ENCODE peak calls at places on chromosomes 2 and 18, in seven cellular contexts. One of them, this sample, is unnamed.

GRCh38 chr2:15619938-15620337 is 28.3 kb downstream of the DDX1 start:
- DNase-seq in Calu3: no peak
- DNase-seq in glutamatergic neuron: no peak
- DNase-seq in right lobe of liver: no peak
- DNase-seq in gastrocnemius medialis: no peak
- DNase-seq in type B pancreatic cell: no peak
- DNase-seq in fibroblast of pulmonary artery: no peak
- DNase-seq in this sample: no peak

GRCh38 chr2:234142530-234142929 is 92.0 kb downstream of the SPP2 start:
- DNase-seq in glutamatergic neuron: no peak
- DNase-seq in type B pancreatic cell: no peak
- DNase-seq in right lobe of liver: no peak
- DNase-seq in Calu3: no peak
- DNase-seq in fibroblast of pulmonary artery: no peak
- DNase-seq in gastrocnemius medialis: no peak
- DNase-seq in this sample: no peak

GRCh38 chr2:60219536-60219935 is 333.9 kb downstream of the BCL11A start:
- DNase-seq in right lobe of liver: no peak
- DNase-seq in Calu3: no peak
- DNase-seq in type B pancreatic cell: no peak
- DNase-seq in glutamatergic neuron: no peak
- DNase-seq in gastrocnemius medialis: no peak
- DNase-seq in fibroblast of pulmonary artery: no peak
- DNase-seq in this sample: no peak

GRCh38 chr18:8847900-8848299 is 142.5 kb downstream of the MTCL1 start:
- DNase-seq in right lobe of liver: peak
- DNase-seq in type B pancreatic cell: no peak
- DNase-seq in fibroblast of pulmonary artery: no peak
- DNase-seq in Calu3: no peak
- DNase-seq in gastrocnemius medialis: no peak
- DNase-seq in glutamatergic neuron: no peak
- DNase-seq in this sample: no peak

GRCh38 chr18:32346667-32347066 is 124.0 kb downstream of the GAREM1 start:
- DNase-seq in right lobe of liver: no peak
- DNase-seq in type B pancreatic cell: no peak
- DNase-seq in Calu3: no peak
- DNase-seq in fibroblast of pulmonary artery: peak
- DNase-seq in gastrocnemius medialis: no peak
- DNase-seq in glutamatergic neuron: no peak
- DNase-seq in this sample: no peak

GRCh38 chr2:151260492-151261239 is 997 bp downstream of the RBM43 start:
- DNase-seq in glutamatergic neuron: no peak
- DNase-seq in type B pancreatic cell: no peak
- DNase-seq in gastrocnemius medialis: no peak
- DNase-seq in fibroblast of pulmonary artery: peak
- DNase-seq in Calu3: no peak
- DNase-seq in right lobe of liver: no peak
- DNase-seq in this sample: no peak

GRCh38 chr2:101802329-101802728 is 104.8 kb downstream of the MAP4K4 start:
- DNase-seq in fibroblast of pulmonary artery: no peak
- DNase-seq in Calu3: peak
- DNase-seq in gastrocnemius medialis: no peak
- DNase-seq in right lobe of liver: no peak
- DNase-seq in glutamatergic neuron: no peak
- DNase-seq in type B pancreatic cell: no peak
- DNase-seq in this sample: no peak

GRCh38 chr2:98514096-98514639 is 69.5 kb downstream of the INPP4A start:
- DNase-seq in right lobe of liver: no peak
- DNase-seq in glutamatergic neuron: no peak
- DNase-seq in fibroblast of pulmonary artery: no peak
- DNase-seq in gastrocnemius medialis: no peak
- DNase-seq in type B pancreatic cell: no peak
- DNase-seq in Calu3: no peak
- DNase-seq in this sample: no peak

GRCh38 chr2:99543247-99543646 is 53.4 kb upstream of the REV1 start:
- DNase-seq in type B pancreatic cell: no peak
- DNase-seq in gastrocnemius medialis: no peak
- DNase-seq in glutamatergic neuron: no peak
- DNase-seq in right lobe of liver: no peak
- DNase-seq in Calu3: no peak
- DNase-seq in fibroblast of pulmonary artery: no peak
- DNase-seq in this sample: no peak

GRCh38 chr2:23826771-23827170 is 100.2 kb downstream of the ATAD2B start:
- DNase-seq in right lobe of liver: no peak
- DNase-seq in Calu3: no peak
- DNase-seq in type B pancreatic cell: no peak
- DNase-seq in fibroblast of pulmonary artery: no peak
- DNase-seq in gastrocnemius medialis: no peak
- DNase-seq in glutamatergic neuron: no peak
- DNase-seq in this sample: no peak

GRCh38 chr2:11245322-11245721 is 90.1 kb downstream of the SLC66A3 start:
- DNase-seq in glutamatergic neuron: no peak
- DNase-seq in Calu3: no peak
- DNase-seq in right lobe of liver: no peak
- DNase-seq in gastrocnemius medialis: no peak
- DNase-seq in fibroblast of pulmonary artery: no peak
- DNase-seq in type B pancreatic cell: no peak
- DNase-seq in this sample: no peak

GRCh38 chr2:100895934-100896685 is 76.2 kb downstream of the NPAS2 start:
- DNase-seq in Calu3: peak
- DNase-seq in fibroblast of pulmonary artery: no peak
- DNase-seq in glutamatergic neuron: no peak
- DNase-seq in type B pancreatic cell: no peak
- DNase-seq in gastrocnemius medialis: no peak
- DNase-seq in right lobe of liver: no peak
- DNase-seq in this sample: no peak

GRCh38 chr18:36402765-36403396 is 105.4 kb downstream of the FHOD3 start:
- DNase-seq in right lobe of liver: no peak
- DNase-seq in glutamatergic neuron: no peak
- DNase-seq in type B pancreatic cell: no peak
- DNase-seq in fibroblast of pulmonary artery: peak
- DNase-seq in gastrocnemius medialis: peak
- DNase-seq in Calu3: no peak
- DNase-seq in this sample: no peak

GRCh38 chr2:162925595-162925994 is 87.0 kb upstream of the KCNH7 start:
- DNase-seq in gastrocnemius medialis: no peak
- DNase-seq in right lobe of liver: no peak
- DNase-seq in Calu3: no peak
- DNase-seq in type B pancreatic cell: no peak
- DNase-seq in fibroblast of pulmonary artery: no peak
- DNase-seq in glutamatergic neuron: no peak
- DNase-seq in this sample: no peak

GRCh38 chr2:190636362-190636761 is 12.5 kb upstream of the NAB1 start:
- DNase-seq in Calu3: peak
- DNase-seq in gastrocnemius medialis: no peak
- DNase-seq in fibroblast of pulmonary artery: peak
- DNase-seq in type B pancreatic cell: no peak
- DNase-seq in glutamatergic neuron: no peak
- DNase-seq in right lobe of liver: no peak
- DNase-seq in this sample: no peak

GRCh38 chr18:67300498-67300897 is 216.0 kb downstream of the DSEL start:
- DNase-seq in right lobe of liver: no peak
- DNase-seq in gastrocnemius medialis: no peak
- DNase-seq in Calu3: no peak
- DNase-seq in fibroblast of pulmonary artery: no peak
- DNase-seq in type B pancreatic cell: no peak
- DNase-seq in glutamatergic neuron: no peak
- DNase-seq in this sample: no peak

GRCh38 chr2:96798733-96799622 is 17.1 kb upstream of the CNNM3 start:
- DNase-seq in type B pancreatic cell: no peak
- DNase-seq in right lobe of liver: no peak
- DNase-seq in gastrocnemius medialis: no peak
- DNase-seq in fibroblast of pulmonary artery: no peak
- DNase-seq in glutamatergic neuron: no peak
- DNase-seq in Calu3: no peak
- DNase-seq in this sample: no peak

DNA sequence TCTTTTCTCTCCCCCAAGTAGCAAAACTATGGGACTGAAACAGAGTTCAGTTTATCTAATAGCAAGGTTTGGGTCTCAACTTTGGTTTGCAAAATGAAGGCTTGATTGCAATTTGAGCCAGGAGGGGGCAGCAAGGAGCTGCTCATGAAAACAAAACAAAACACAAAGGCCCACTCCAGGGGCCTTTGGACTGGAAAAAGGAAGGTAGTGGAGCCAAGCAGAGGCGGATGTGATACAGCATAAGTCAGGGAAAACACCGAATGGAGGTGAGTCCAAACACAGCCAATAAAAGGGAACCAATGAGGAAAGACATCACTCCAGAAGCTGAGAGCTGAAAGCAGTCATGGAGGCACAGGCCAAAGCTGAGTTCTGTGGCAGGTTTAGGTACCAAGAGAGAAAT is 799.7 kb upstream of the ACVR2A start:
- DNase-seq in type B pancreatic cell: no peak
- DNase-seq in Calu3: peak
- DNase-seq in gastrocnemius medialis: peak
- DNase-seq in glutamatergic neuron: peak
- DNase-seq in right lobe of liver: peak
- DNase-seq in fibroblast of pulmonary artery: peak
- DNase-seq in this sample: no peak
- TF ChIP-seq CTCF in type B pancreatic cell: peak
- TF ChIP-seq CTCF in Calu3: peak
- TF ChIP-seq CTCF in gastrocnemius medialis: peak
- TF ChIP-seq CTCF in glutamatergic neuron: peak
- TF ChIP-seq CTCF in right lobe of liver: peak
- TF ChIP-seq CTCF in fibroblast of pulmonary artery: peak
- TF ChIP-seq CTCF in this sample: peak

GRCh38 chr18:48888681-48889080 is 62.1 kb downstream of the SMAD7 start:
- DNase-seq in fibroblast of pulmonary artery: no peak
- DNase-seq in right lobe of liver: no peak
- DNase-seq in glutamatergic neuron: no peak
- DNase-seq in gastrocnemius medialis: no peak
- DNase-seq in type B pancreatic cell: no peak
- DNase-seq in Calu3: no peak
- DNase-seq in this sample: no peak

GRCh38 chr18:48886520-48887293 is 64.1 kb downstream of the SMAD7 start:
- DNase-seq in Calu3: no peak
- DNase-seq in fibroblast of pulmonary artery: no peak
- DNase-seq in gastrocnemius medialis: no peak
- DNase-seq in right lobe of liver: peak
- DNase-seq in type B pancreatic cell: no peak
- DNase-seq in glutamatergic neuron: no peak
- DNase-seq in this sample: no peak

GRCh38 chr18:48889115-48889941 is 61.4 kb downstream of the SMAD7 start:
- DNase-seq in fibroblast of pulmonary artery: peak
- DNase-seq in right lobe of liver: no peak
- DNase-seq in Calu3: no peak
- DNase-seq in gastrocnemius medialis: peak
- DNase-seq in type B pancreatic cell: no peak
- DNase-seq in glutamatergic neuron: peak
- DNase-seq in this sample: no peak

GRCh38 chr18:48887294-48887904 is 63.4 kb downstream of the SMAD7 start:
- DNase-seq in type B pancreatic cell: no peak
- DNase-seq in Calu3: no peak
- DNase-seq in fibroblast of pulmonary artery: no peak
- DNase-seq in right lobe of liver: no peak
- DNase-seq in gastrocnemius medialis: no peak
- DNase-seq in glutamatergic neuron: no peak
- DNase-seq in this sample: no peak

GRCh38 chr18:48887905-48888531 is 62.7 kb downstream of the SMAD7 start:
- DNase-seq in glutamatergic neuron: no peak
- DNase-seq in Calu3: no peak
- DNase-seq in right lobe of liver: no peak
- DNase-seq in type B pancreatic cell: no peak
- DNase-seq in fibroblast of pulmonary artery: no peak
- DNase-seq in gastrocnemius medialis: no peak
- DNase-seq in this sample: no peak
- TF ChIP-seq CTCF in glutamatergic neuron: no peak
- TF ChIP-seq CTCF in Calu3: no peak
- TF ChIP-seq CTCF in right lobe of liver: no peak
- TF ChIP-seq CTCF in type B pancreatic cell: no peak
- TF ChIP-seq CTCF in fibroblast of pulmonary artery: no peak
- TF ChIP-seq CTCF in gastrocnemius medialis: no peak
- TF ChIP-seq CTCF in this sample: no peak

GRCh38 chr2:213150315-213150951 is 979 bp downstream of the IKZF2 start:
- DNase-seq in right lobe of liver: no peak
- DNase-seq in type B pancreatic cell: no peak
- DNase-seq in gastrocnemius medialis: no peak
- DNase-seq in glutamatergic neuron: peak
- DNase-seq in fibroblast of pulmonary artery: peak
- DNase-seq in Calu3: peak
- DNase-seq in this sample: no peak

GRCh38 chr2:213149949-213150314 is 1.5 kb downstream of the IKZF2 start:
- DNase-seq in Calu3: no peak
- DNase-seq in right lobe of liver: no peak
- DNase-seq in gastrocnemius medialis: no peak
- DNase-seq in fibroblast of pulmonary artery: no peak
- DNase-seq in glutamatergic neuron: no peak
- DNase-seq in type B pancreatic cell: no peak
- DNase-seq in this sample: no peak

GRCh38 chr2:213149332-213149875 is 2.0 kb downstream of the IKZF2 start:
- DNase-seq in right lobe of liver: no peak
- DNase-seq in gastrocnemius medialis: no peak
- DNase-seq in glutamatergic neuron: no peak
- DNase-seq in fibroblast of pulmonary artery: peak
- DNase-seq in Calu3: no peak
- DNase-seq in type B pancreatic cell: no peak
- DNase-seq in this sample: no peak

GRCh38 chr2:213147550-213147949 is 3.9 kb downstream of the IKZF2 start:
- DNase-seq in type B pancreatic cell: no peak
- DNase-seq in right lobe of liver: no peak
- DNase-seq in glutamatergic neuron: no peak
- DNase-seq in Calu3: no peak
- DNase-seq in gastrocnemius medialis: no peak
- DNase-seq in fibroblast of pulmonary artery: no peak
- DNase-seq in this sample: no peak

DNA sequence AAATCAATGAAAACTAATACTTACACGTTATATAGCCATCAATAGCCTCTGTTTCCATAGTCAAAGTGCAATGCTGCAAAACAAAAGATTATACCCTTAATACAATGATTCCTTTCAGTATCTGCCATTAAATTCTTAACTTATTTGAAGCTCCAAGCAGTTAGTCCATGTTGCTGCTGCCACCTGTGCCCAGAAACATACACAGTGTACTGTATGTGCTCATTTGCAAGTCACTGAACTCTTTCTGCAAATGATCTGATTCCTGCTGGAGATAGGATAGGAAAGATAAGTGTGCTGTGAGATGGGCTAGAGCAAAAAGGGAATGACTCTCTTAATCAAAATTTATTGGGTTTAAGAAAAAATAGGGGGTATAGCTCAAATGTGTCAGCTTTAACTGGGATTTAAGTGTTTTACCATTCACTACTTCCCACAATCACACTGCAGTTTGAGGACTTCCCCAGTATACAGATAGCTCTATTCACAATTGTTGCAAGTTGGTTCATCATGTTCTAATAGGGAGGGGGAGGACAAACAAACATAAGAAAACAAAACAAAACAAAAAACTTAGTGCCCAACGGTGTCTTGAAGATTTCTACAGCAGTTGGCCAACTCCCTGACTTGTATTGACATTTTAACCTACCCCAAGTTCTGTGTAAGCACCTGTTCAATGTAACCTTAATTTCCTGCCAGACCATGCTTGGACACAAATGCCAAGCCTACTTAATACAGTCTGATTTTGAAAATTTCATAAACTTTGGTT is 2.7 kb downstream of the IKZF2 start:
- DNase-seq in gastrocnemius medialis: no peak
- DNase-seq in Calu3: no peak
- DNase-seq in glutamatergic neuron: no peak
- DNase-seq in type B pancreatic cell: no peak
- DNase-seq in fibroblast of pulmonary artery: no peak
- DNase-seq in right lobe of liver: no peak
- DNase-seq in this sample: no peak
- TF ChIP-seq CTCF in gastrocnemius medialis: no peak
- TF ChIP-seq CTCF in Calu3: no peak
- TF ChIP-seq CTCF in glutamatergic neuron: no peak
- TF ChIP-seq CTCF in type B pancreatic cell: no peak
- TF ChIP-seq CTCF in fibroblast of pulmonary artery: no peak
- TF ChIP-seq CTCF in right lobe of liver: no peak
- TF ChIP-seq CTCF in this sample: no peak

GRCh38 chr2:62423235-62423634 is 82.8 kb downstream of the TMEM17 start:
- DNase-seq in Calu3: no peak
- DNase-seq in fibroblast of pulmonary artery: peak
- DNase-seq in right lobe of liver: no peak
- DNase-seq in type B pancreatic cell: no peak
- DNase-seq in gastrocnemius medialis: no peak
- DNase-seq in glutamatergic neuron: no peak
- DNase-seq in this sample: no peak
- TF ChIP-seq CTCF in Calu3: peak
- TF ChIP-seq CTCF in fibroblast of pulmonary artery: peak
- TF ChIP-seq CTCF in right lobe of liver: no peak
- TF ChIP-seq CTCF in type B pancreatic cell: peak
- TF ChIP-seq CTCF in gastrocnemius medialis: no peak
- TF ChIP-seq CTCF in glutamatergic neuron: no peak
- TF ChIP-seq CTCF in this sample: peak